ENCODE peak calls at places on chromosome 10, in five cellular contexts. L, U, D, R and G are unnamed samples.
A peak's percentile ranks its signal among the peaks of the same experiment; 100 is the strongest.

GRCh38 chr10:29648114-29648982 is 13.6 kb upstream of the SVIL start:
- DNase-seq in L (peak; percentile 43), U (no peak), D (peak; percentile 51), R (no peak), G (no peak)

GRCh38 chr10:25356609-25357008 is 181.8 kb downstream of the GPR158 start:
- DNase-seq in L (no peak), U (no peak), D (no peak), R (no peak), G (no peak)

GRCh38 chr10:3625959-3626751 is 158.9 kb downstream of the KLF6 start:
- DNase-seq in L (peak; percentile 83), U (no peak), D (no peak), R (no peak), G (no peak)

GRCh38 chr10:113131611-113132330 is 181.7 kb downstream of the TCF7L2 start:
- DNase-seq in L (peak; percentile 78), U (no peak), D (no peak), R (no peak), G (peak; percentile 60)

GRCh38 chr10:78656815-78657621 is 411.7 kb upstream of the ZMIZ1 start:
- DNase-seq in L (peak; percentile 33), U (no peak), D (peak; percentile 35), R (no peak), G (no peak)

GRCh38 chr10:76432274-76433012 is 1001.0 kb downstream of the LRMDA start:
- DNase-seq in L (peak; percentile 40), U (no peak), D (no peak), R (no peak), G (no peak)

GRCh38 chr10:68154211-68154497 is 44.9 kb downstream of the MYPN start:
- DNase-seq in L (no peak), U (peak; percentile 36), D (no peak), R (no peak), G (peak; percentile 33)

GRCh38 chr10:22218448-22218847 is 633 bp upstream of the EBLN1 start:
- DNase-seq in L (no peak), U (peak; percentile 38), D (no peak), R (no peak), G (no peak)

GRCh38 chr10:125190961-125191360 is 30.6 kb upstream of the CTBP2 start:
- DNase-seq in L (no peak), U (no peak), D (no peak), R (no peak), G (no peak)

GRCh38 chr10:112779025-112779765 is 170.9 kb upstream of the TCF7L2 start:
- DNase-seq in L (peak; percentile 36), U (no peak), D (no peak), R (no peak), G (no peak)

GRCh38 chr10:61903184-61903990 is 1.9 kb downstream of the ARID5B start:
- DNase-seq in L (peak; percentile 80), U (peak; percentile 61), D (peak; percentile 61), R (peak; percentile 35), G (peak; percentile 80)

GRCh38 chr10:73785721-73786511 is 510 bp downstream of the ZSWIM8 start:
- DNase-seq in L (peak; percentile 85), U (peak; percentile 59), D (peak; percentile 54), R (no peak), G (peak; percentile 55)

GRCh38 chr10:97080051-97080776 is 105.5 kb downstream of the SLIT1 start:
- DNase-seq in L (no peak), U (no peak), D (no peak), R (no peak), G (no peak)

GRCh38 chr10:42150428-42151061 is 487.8 kb downstream of the ZNF33B start:
- DNase-seq in L (no peak), U (no peak), D (no peak), R (no peak), G (no peak)

GRCh38 chr10:131690805-131691239 is 210.0 kb upstream of the PPP2R2D start:
- DNase-seq in L (no peak), U (no peak), D (no peak), R (no peak), G (peak; percentile 37)

GRCh38 chr10:112461029-112461887 is 14.2 kb downstream of the VTI1A start:
- DNase-seq in L (peak; percentile 73), U (no peak), D (no peak), R (no peak), G (no peak)

GRCh38 chr10:95341716-95342130 is 50.9 kb upstream of the PDLIM1 start:
- DNase-seq in L (peak; percentile 91), U (no peak), D (no peak), R (no peak), G (no peak)

GRCh38 chr10:68158031-68158430 is 48.7 kb downstream of the MYPN start:
- DNase-seq in L (no peak), U (no peak), D (no peak), R (no peak), G (no peak)

GRCh38 chr10:69500864-69501468 is 49.7 kb downstream of the TSPAN15 start:
- DNase-seq in L (no peak), U (peak; percentile 2), D (peak; percentile 17), R (no peak), G (no peak)

GRCh38 chr10:86362129-86362527 is 4.5 kb downstream of the GRID1 start:
- DNase-seq in L (no peak), U (peak; percentile 12), D (no peak), R (no peak), G (no peak)

GRCh38 chr10:99527526-99528255 is 5.1 kb upstream of the NKX2-3 start:
- DNase-seq in L (peak; percentile 74), U (peak; percentile 55), D (no peak), R (no peak), G (no peak)

GRCh38 chr10:43075612-43076003 is 1.3 kb upstream of the RET start:
- DNase-seq in L (no peak), U (peak; percentile 46), D (no peak), R (peak; percentile 72), G (no peak)

GRCh38 chr10:19816420-19817250 is at the start of gene PLXDC2:
- DNase-seq in L (peak; percentile 59), U (peak; percentile 51), D (no peak), R (no peak), G (peak; percentile 61)

GRCh38 chr10:43961523-43962345 is 313.1 kb upstream of the ZNF32 start:
- DNase-seq in L (peak; percentile 70), U (no peak), D (no peak), R (no peak), G (no peak)

GRCh38 chr10:33223326-33224014 is 111.0 kb downstream of the NRP1 start:
- DNase-seq in L (no peak), U (no peak), D (no peak), R (no peak), G (no peak)

GRCh38 chr10:101136007-101136707 is 5.1 kb downstream of the TLX1 start:
- DNase-seq in L (peak; percentile 18), U (peak; percentile 64), D (no peak), R (no peak), G (no peak)

GRCh38 chr10:119139464-119140067 is 25.9 kb downstream of the SFXN4 start:
- DNase-seq in L (peak; percentile 32), U (peak; percentile 59), D (peak; percentile 31), R (peak; percentile 51), G (peak; percentile 49)

GRCh38 chr10:86210416-86210815 is 156.2 kb downstream of the GRID1 start:
- DNase-seq in L (no peak), U (no peak), D (no peak), R (no peak), G (no peak)

GRCh38 chr10:98260350-98260749 is 7.6 kb downstream of the LOXL4 start:
- DNase-seq in L (peak; percentile 26), U (no peak), D (no peak), R (no peak), G (no peak)

GRCh38 chr10:98258683-98259454 is 9.1 kb downstream of the LOXL4 start:
- DNase-seq in L (no peak), U (no peak), D (no peak), R (no peak), G (no peak)

GRCh38 chr10:98257961-98258360 is 10.0 kb downstream of the LOXL4 start:
- DNase-seq in L (no peak), U (no peak), D (no peak), R (no peak), G (no peak)

GRCh38 chr10:98260752-98261151 is 7.2 kb downstream of the LOXL4 start:
- DNase-seq in L (no peak), U (no peak), D (no peak), R (no peak), G (no peak)

DNA sequence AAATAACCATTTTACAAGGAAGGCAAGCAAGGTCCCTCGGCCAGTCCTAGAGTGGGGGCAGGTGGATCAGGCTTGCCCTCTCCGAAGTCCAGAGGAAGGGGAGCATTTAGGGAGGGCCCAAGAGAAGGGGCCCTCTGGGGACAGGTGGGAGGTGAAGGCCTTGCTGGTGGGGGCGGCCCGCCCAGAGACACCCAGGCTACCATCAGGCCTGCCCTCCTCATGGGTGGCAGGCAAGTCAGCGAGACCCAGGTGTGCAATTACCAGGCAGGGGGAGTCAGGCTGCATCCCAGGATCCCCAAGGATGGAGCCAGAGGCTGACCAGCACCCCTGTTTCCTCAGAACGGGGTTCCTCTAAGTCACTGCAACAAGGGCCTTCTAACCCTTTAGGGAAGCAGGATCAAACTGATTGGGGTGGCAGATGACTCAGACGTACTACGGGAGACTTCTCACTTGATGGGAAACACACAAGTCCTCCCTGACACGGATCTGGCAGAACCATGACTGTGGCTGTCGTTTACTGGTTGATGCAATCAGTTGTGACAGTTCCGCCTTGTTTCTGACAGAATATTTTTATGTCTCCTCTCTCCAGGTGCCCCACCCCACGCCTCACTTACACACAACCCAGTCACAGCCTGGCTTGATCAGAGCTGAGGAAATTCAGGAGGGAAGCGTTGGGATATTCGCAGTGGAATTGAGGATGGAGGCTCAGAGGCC is 8.2 kb downstream of the LOXL4 start:
- DNase-seq in L (peak; percentile 61), U (no peak), D (no peak), R (no peak), G (no peak)
- H3K27ac ChIP-seq in L (no peak overlapping the region), U (no peak overlapping the region), D (no peak overlapping the region), R (no peak overlapping the region), G (no peak overlapping the region)

GRCh38 chr10:128491686-128492085 is 365.5 kb upstream of the MKI67 start:
- DNase-seq in L (no peak), U (no peak), D (no peak), R (no peak), G (no peak)
- H3K9me3 ChIP-seq in L (no peaks in the 10 kb centered on the region), U (no peaks in the 10 kb centered on the region), D (no peaks in the 10 kb centered on the region), R (no peaks in the 10 kb centered on the region), G (no peaks in the 10 kb centered on the region)

DNA sequence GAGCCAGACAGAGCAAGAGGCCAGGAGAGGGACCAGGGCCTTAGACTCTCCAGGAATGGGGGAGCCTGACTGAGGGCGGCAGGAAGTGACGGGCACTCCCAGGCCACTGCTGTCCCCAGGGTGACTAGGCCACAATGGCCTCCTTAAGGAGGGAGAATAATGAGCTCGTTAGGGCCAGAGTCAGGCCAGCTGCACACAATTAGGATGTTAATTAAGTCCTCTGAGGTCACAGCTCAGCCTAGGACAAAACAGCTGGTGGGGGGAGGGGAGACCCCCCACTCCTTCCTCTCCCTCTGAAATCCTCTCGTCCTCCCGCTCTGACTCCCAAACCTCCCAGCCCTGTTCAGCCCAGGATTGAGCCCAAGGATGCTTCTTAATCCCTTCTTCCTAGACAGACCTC is 143.0 kb downstream of the NEURL1 start:
- DNase-seq in L (no peak), U (peak; percentile 78), D (no peak), R (no peak), G (no peak)
- H3K4me1 ChIP-seq in L (peaks cover 5% of the 10 kb centered on the region), U (peaks cover 17% of the 10 kb centered on the region), D (peaks cover 63% of the 10 kb centered on the region), R (no peaks in the 10 kb centered on the region), G (no peaks in the 10 kb centered on the region)

DNA sequence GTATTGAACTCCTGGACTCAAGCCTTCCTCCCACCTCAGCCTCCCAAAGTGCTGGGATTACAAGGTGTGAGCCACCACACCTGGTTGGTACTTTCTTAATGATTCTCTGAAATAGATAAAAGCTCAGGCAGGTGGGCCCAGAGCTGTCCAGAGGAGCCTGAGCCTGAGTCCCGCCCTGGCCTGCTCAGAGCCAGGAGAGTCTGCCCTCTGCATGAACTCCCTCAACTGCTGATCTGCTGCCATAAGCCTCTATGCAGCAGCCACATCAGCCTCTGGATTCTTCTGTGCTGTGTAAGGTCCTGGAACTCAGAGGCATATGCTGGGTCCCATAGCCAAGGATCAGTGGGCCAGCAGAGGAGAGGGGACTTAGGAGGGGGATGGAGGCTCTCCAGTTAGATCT is 23.1 kb upstream of the DDIT4 start:
- DNase-seq in L (peak; percentile 62), U (no peak), D (peak; percentile 43), R (no peak), G (peak; percentile 82)
- H3K27ac ChIP-seq in L (no peak overlapping the region), U (no peak overlapping the region), D (peak overlapping the region; percentile 45), R (peak overlapping the region; percentile 100), G (peak overlapping the region; percentile 21)